ENCODE peak calls at places on chromosomes 3 and 15, in ten cellular contexts. A, D, J, X, F, H, V, O, M and S are unnamed samples.

GRCh38 chr3:64945171-64945684 is 257.4 kb upstream of the ADAMTS9 start:
- DNase-seq in A (no peak), D (peak), J (no peak), X (peak), F (no peak), H (no peak), V (peak), O (no peak), M (no peak), S (peak)

GRCh38 chr15:59668571-59668970 is 11.3 kb upstream of the GTF2A2 start:
- DNase-seq in A (no peak), D (no peak), J (no peak), X (no peak), F (no peak), H (no peak), V (no peak), O (no peak), M (no peak), S (no peak)

GRCh38 chr3:170484869-170485268 is 66.2 kb downstream of the CLDN11 start:
- DNase-seq in A (no peak), D (no peak), J (no peak), X (no peak), F (no peak), H (no peak), V (no peak), O (no peak), M (no peak), S (no peak)

GRCh38 chr15:79208179-79208578 is 74.3 kb upstream of the ANKRD34C start:
- DNase-seq in A (no peak), D (no peak), J (no peak), X (no peak), F (no peak), H (no peak), V (no peak), O (no peak), M (no peak), S (no peak)

GRCh38 chr3:60579734-60580133 is 671.5 kb downstream of the FHIT start:
- DNase-seq in A (peak), D (peak), J (peak), X (no peak), F (no peak), H (peak), V (peak), O (no peak), M (peak), S (peak)

GRCh38 chr3:178856804-178857203 is 214.8 kb downstream of the ZMAT3 start:
- DNase-seq in A (no peak), D (peak), J (no peak), X (no peak), F (no peak), H (no peak), V (no peak), O (no peak), M (no peak), S (no peak)

GRCh38 chr3:58535531-58536500 is 1.2 kb downstream of the ACOX2 start:
- DNase-seq in A (no peak), D (peak), J (no peak), X (no peak), F (no peak), H (no peak), V (peak), O (no peak), M (no peak), S (peak)

GRCh38 chr15:67479781-67480180 is 41.1 kb upstream of the C15orf61 start:
- DNase-seq in A (peak), D (no peak), J (no peak), X (no peak), F (no peak), H (no peak), V (peak), O (no peak), M (no peak), S (peak)

GRCh38 chr3:148079370-148079769 is 618.3 kb upstream of the AGTR1 start:
- DNase-seq in A (no peak), D (no peak), J (no peak), X (no peak), F (no peak), H (no peak), V (peak), O (peak), M (no peak), S (no peak)

GRCh38 chr3:182596673-182597410 is 196.5 kb upstream of the ATP11B start:
- DNase-seq in A (no peak), D (no peak), J (no peak), X (no peak), F (no peak), H (no peak), V (no peak), O (no peak), M (no peak), S (no peak)

GRCh38 chr3:12303532-12303931 is 14.7 kb downstream of the PPARG start:
- DNase-seq in A (peak), D (no peak), J (peak), X (no peak), F (no peak), H (peak), V (peak), O (no peak), M (peak), S (peak)

GRCh38 chr3:5678248-5678647 is 490.7 kb downstream of the EDEM1 start:
- DNase-seq in A (no peak), D (no peak), J (no peak), X (no peak), F (no peak), H (no peak), V (no peak), O (no peak), M (no peak), S (no peak)

GRCh38 chr3:115503386-115503785 is 119.9 kb upstream of the GAP43 start:
- DNase-seq in A (no peak), D (no peak), J (no peak), X (no peak), F (no peak), H (no peak), V (peak), O (no peak), M (no peak), S (peak)

GRCh38 chr3:20622304-20622703 is 436.3 kb upstream of the SGO1 start:
- DNase-seq in A (peak), D (no peak), J (no peak), X (no peak), F (no peak), H (no peak), V (no peak), O (no peak), M (peak), S (peak)

GRCh38 chr3:99625643-99626414 is 12.6 kb upstream of the COL8A1 start:
- DNase-seq in A (peak), D (no peak), J (peak), X (no peak), F (no peak), H (no peak), V (peak), O (no peak), M (no peak), S (peak)

DNA sequence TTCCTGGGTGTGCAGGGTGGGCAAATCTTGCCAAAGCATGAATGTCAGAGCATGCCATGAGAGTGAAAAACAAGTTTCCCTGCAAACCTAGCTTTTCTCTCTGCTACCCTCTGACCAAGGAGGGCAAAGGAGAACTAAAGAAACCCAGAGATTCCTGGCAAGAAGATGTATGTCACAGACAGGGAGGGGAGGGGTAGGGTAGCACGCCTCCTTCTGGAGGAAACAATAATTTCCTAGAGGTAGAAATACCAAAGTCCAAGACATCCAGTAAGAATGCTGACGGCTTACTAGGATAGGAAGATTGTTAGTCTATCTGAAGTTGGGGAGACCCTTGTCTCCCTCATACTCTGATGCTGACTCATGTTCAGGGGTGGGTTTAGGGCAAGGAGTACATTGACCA is 203.9 kb downstream of the NR1D2 start:
- DNase-seq in A (no peak), D (no peak), J (no peak), X (no peak), F (no peak), H (no peak), V (peak), O (no peak), M (no peak), S (no peak)
- TF ChIP-seq CTCF in A (no peak), D (peak), J (peak), X (no peak), F (peak), H (peak), V (peak), O (no peak), M (no peak), S (peak)

GRCh38 chr3:158098834-158099424 is 7.3 kb downstream of the SHOX2 start:
- DNase-seq in A (no peak), D (no peak), J (no peak), X (no peak), F (no peak), H (no peak), V (no peak), O (no peak), M (no peak), S (no peak)

GRCh38 chr3:158095302-158095997 is 10.8 kb downstream of the SHOX2 start:
- DNase-seq in A (no peak), D (no peak), J (no peak), X (no peak), F (no peak), H (no peak), V (no peak), O (no peak), M (no peak), S (no peak)

GRCh38 chr3:158094917-158095301 is 11.3 kb downstream of the SHOX2 start:
- DNase-seq in A (no peak), D (no peak), J (no peak), X (no peak), F (no peak), H (no peak), V (no peak), O (no peak), M (no peak), S (no peak)

GRCh38 chr3:158097571-158098553 is 8.4 kb downstream of the SHOX2 start:
- DNase-seq in A (no peak), D (peak), J (no peak), X (no peak), F (no peak), H (peak), V (peak), O (no peak), M (no peak), S (peak)

DNA sequence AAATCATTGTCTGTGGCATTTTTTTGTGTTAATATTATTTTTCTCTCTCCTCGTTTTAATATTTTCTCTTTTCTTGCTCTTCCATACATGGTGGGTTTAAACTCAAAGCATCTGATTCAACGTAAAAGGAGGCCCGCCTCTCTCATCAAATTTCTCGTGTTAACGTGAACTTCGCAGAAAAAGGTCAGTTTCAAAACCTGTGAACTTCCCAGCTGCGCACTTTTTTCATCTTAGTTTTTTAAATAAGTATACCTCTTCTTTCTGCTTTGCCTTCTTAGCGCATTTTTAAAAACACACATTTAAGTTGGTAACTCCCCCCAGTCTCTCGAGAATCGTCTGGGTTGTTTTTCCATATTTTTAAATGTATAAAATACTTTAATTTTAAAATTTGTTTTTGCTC is 9.1 kb downstream of the SHOX2 start:
- DNase-seq in A (no peak), D (no peak), J (no peak), X (no peak), F (no peak), H (no peak), V (no peak), O (no peak), M (no peak), S (no peak)
- H3K4me3 ChIP-seq in A (no peak), D (no peak), J (no peak), X (no peak), F (peak), H (no peak), V (no peak), O (no peak), M (no peak), S (no peak)

DNA sequence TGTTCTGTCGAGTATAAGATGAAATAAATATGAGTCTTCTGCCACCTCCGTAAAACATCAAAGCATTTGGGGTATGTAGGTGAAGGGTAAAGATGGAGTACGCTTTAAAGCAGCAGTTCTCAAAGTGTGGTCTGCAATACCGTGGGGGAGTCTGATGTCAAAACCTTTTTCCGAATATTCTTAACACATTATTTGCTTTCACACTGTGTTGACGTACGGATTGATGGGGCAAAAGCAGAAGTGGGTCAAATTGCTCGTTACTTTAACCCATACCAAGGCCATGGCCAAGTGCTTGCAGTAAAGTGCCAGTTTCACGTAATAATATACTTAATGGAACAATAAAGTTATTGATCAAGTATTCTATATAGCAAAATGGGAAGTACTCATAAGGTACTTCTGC is 36.3 kb downstream of the PAK2 start:
- DNase-seq in A (no peak), D (no peak), J (no peak), X (no peak), F (no peak), H (no peak), V (no peak), O (no peak), M (no peak), S (no peak)
- TF ChIP-seq CTCF in A (no peak), D (no peak), J (no peak), X (no peak), F (no peak), H (no peak), V (no peak), O (no peak), M (no peak), S (no peak)

GRCh38 chr3:123696796-123697195 is 111.9 kb upstream of the HACD2 start:
- DNase-seq in A (no peak), D (peak), J (no peak), X (no peak), F (no peak), H (no peak), V (no peak), O (no peak), M (no peak), S (no peak)
- H3K4me3 ChIP-seq in A (no peak), D (no peak), J (no peak), X (no peak), F (no peak), H (no peak), V (no peak), O (no peak), M (no peak), S (no peak)

GRCh38 chr3:159130108-159130507 is 328.3 kb downstream of the MFSD1 start:
- DNase-seq in A (peak), D (peak), J (no peak), X (no peak), F (peak), H (no peak), V (peak), O (no peak), M (no peak), S (no peak)
- TF ChIP-seq CTCF in A (peak), D (peak), J (peak), X (no peak), F (peak), H (peak), V (peak), O (no peak), M (no peak), S (peak)

DNA sequence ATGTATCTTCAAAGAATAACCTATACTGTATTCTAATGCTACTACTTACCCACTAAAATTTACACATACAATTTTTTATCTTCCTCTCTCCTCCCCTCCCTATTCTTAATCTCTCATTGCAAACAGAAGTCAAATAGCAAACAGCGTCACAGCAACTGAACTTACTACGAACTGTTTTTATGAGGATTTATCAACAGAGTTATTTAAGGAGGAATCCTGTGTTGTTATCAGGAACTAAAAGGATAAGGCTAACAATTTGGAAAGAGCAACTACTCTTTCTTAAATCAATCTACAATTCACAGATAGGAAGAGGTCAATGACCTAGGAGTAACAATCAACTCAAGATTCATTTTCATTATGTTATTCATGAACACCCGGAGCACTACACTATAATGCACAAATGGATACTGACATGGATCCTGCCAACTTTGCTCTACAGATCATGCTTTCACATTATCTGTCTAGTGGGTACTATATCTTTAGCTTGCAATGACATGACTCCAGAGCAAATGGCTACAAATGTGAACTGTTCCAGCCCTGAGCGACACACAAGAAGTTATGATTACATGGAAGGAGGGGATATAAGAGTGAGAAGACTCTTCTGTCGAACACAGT is 971 bp downstream of the FGF7 start:
- DNase-seq in A (no peak), D (no peak), J (no peak), X (no peak), F (no peak), H (no peak), V (no peak), O (no peak), M (no peak), S (peak)
- H3K4me3 ChIP-seq in A (peak), D (peak), J (peak), X (peak), F (no peak), H (no peak), V (peak), O (no peak), M (peak), S (peak)

DNA sequence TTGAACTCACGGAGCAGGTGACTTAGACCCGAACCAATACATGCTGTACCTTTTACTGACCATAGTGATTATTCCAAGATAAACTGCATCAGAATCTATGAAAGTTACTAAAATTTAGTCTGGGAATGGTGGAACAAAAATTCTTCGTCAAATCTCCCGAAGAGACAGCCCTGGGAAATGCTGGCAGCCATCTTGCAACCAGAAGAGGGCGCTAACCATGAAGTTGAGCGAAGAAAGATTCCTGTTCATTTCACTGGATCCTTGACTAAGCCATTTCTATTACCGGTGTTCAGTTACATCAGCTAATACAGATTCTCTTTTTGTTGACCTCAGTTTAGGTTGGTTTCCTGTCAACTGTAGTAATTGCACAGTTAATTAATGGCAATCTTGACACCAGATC is 199.6 kb downstream of the SLC9A9 start:
- DNase-seq in A (no peak), D (no peak), J (no peak), X (no peak), F (no peak), H (no peak), V (peak), O (no peak), M (no peak), S (no peak)
- TF ChIP-seq CTCF in A (peak), D (peak), J (no peak), X (no peak), F (peak), H (peak), V (peak), O (no peak), M (no peak), S (peak)